ENCODE peak calls at places on chromosomes 2 and 18, in ten cellular contexts. A is naive thymus-derived CD4-positive, alpha-beta T cell; J is mesenchymal stem cell; U is IMR-90; K is foreskin keratinocyte; S is AG04450; P is cardiac muscle cell; T is aorta; D is fibroblast of lung; Q is hepatocyte. O is an unnamed sample.

GRCh38 chr18:63213331-63213900 is 106.2 kb downstream of the BCL2 start:
- DNase-seq in A (no peak), J (peak; percentile 13), U (no peak), K (no peak), S (no peak), P (peak; percentile 25), T (no peak), D (no peak), Q (no peak), O (no peak)

GRCh38 chr2:146123256-146123655 is 1603.3 kb upstream of the ZEB2 start:
- DNase-seq in A (no peak), J (no peak), U (no peak), K (no peak), S (no peak), P (no peak), T (no peak), D (peak; percentile 30), Q (no peak), O (no peak)

GRCh38 chr2:25521665-25522387 is 151.6 kb downstream of the DTNB start:
- DNase-seq in A (peak; percentile 71), J (peak; percentile 84), U (peak; percentile 81), K (peak; percentile 19), S (peak; percentile 48), P (peak; percentile 45), T (no peak), D (peak; percentile 62), Q (peak; percentile 83), O (no peak)

GRCh38 chr2:54432181-54433020 is 23.7 kb upstream of the SPTBN1 start:
- DNase-seq in A (no peak), J (no peak), U (no peak), K (no peak), S (no peak), P (no peak), T (no peak), D (no peak), Q (no peak), O (peak; percentile 48)

GRCh38 chr2:213284105-213285090 is at the start of gene SPAG16:
- DNase-seq in A (peak; percentile 96), J (peak; percentile 98), U (peak; percentile 97), K (peak; percentile 93), S (peak; percentile 96), P (peak; percentile 98), T (peak; percentile 99), D (peak; percentile 96), Q (peak; percentile 99), O (peak; percentile 98)

GRCh38 chr2:104755026-104755856 is 98.7 kb upstream of the POU3F3 start:
- DNase-seq in A (no peak), J (no peak), U (no peak), K (no peak), S (no peak), P (no peak), T (no peak), D (peak; percentile 34), Q (no peak), O (no peak)

GRCh38 chr2:19158899-19159298 is 199.5 kb downstream of the OSR1 start:
- DNase-seq in A (no peak), J (no peak), U (peak; percentile 30), K (no peak), S (no peak), P (no peak), T (no peak), D (peak; percentile 8), Q (no peak), O (peak; percentile 47)

GRCh38 chr18:10453261-10453884 is 1.1 kb upstream of the APCDD1 start:
- DNase-seq in A (no peak), J (no peak), U (no peak), K (no peak), S (no peak), P (no peak), T (no peak), D (no peak), Q (no peak), O (no peak)

GRCh38 chr2:202494300-202494699 is 118.2 kb downstream of the BMPR2 start:
- DNase-seq in A (no peak), J (peak; percentile 98), U (peak; percentile 96), K (no peak), S (peak; percentile 86), P (peak; percentile 36), T (no peak), D (peak; percentile 50), Q (peak; percentile 82), O (no peak)

GRCh38 chr2:41970898-41971660 is 76.7 kb upstream of the PKDCC start:
- DNase-seq in A (no peak), J (no peak), U (peak; percentile 12), K (no peak), S (no peak), P (no peak), T (no peak), D (peak; percentile 30), Q (no peak), O (no peak)

GRCh38 chr18:73615506-73615905 is 532.1 kb downstream of the FBXO15 start:
- DNase-seq in A (no peak), J (no peak), U (no peak), K (peak; percentile 90), S (no peak), P (no peak), T (no peak), D (peak; percentile 31), Q (no peak), O (no peak)

GRCh38 chr2:88764850-88765153 is 73.3 kb downstream of the RPIA start:
- DNase-seq in A (no peak), J (no peak), U (no peak), K (no peak), S (no peak), P (no peak), T (no peak), D (no peak), Q (no peak), O (no peak)

GRCh38 chr2:186641807-186642321 is 52.0 kb upstream of the FAM171B start:
- DNase-seq in A (peak; percentile 13), J (peak; percentile 76), U (peak; percentile 78), K (peak; percentile 54), S (peak; percentile 48), P (peak; percentile 66), T (no peak), D (peak; percentile 78), Q (peak; percentile 74), O (peak; percentile 32)

GRCh38 chr18:51279367-51279984 is 82.0 kb upstream of the MEX3C start:
- DNase-seq in A (no peak), J (no peak), U (no peak), K (no peak), S (no peak), P (no peak), T (no peak), D (no peak), Q (peak; percentile 44), O (no peak)

DNA sequence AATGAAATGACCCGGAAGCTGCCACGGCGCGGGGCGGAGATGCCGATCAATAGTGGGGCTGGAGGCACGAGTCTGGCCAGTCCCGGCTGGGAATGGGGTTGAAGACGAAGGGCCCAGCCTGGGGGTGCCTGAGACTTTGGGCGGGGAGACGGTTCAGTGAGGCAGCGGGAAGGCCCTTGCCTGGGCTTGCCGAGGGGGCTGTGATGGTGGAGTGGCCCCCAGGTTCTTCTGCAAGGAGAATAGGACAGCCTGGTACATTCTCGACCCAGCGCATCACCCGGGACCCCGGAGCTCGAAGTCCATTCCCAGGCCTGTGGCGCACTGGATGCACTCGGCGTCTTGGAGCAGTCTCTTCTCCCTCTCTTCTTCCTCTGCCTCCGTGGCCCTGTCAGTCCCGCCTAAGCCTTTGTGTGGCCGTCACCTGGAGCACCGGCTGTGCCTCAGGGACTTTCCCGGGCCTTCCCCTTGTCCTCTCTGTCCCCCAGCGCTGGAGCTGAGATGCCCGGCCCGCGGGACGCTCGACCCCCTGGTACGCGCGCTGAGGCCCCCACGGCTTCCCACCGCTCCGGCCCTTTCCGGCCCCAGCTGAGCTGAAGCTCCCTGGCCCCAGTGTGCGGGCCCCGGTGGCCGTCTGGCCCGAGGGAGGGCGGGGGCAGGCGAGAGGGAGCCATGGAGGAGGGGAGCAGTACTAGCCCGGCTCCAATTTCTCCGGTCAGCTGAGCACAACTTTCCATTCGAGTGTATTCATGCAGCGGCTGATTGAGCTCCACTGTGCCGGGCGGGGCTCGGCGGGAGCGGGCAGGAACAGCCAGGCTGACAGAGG is 8.0 kb downstream of the SIX3 start:
- DNase-seq in A (no peak), J (peak; percentile 30), U (peak; percentile 12), K (no peak), S (no peak), P (peak; percentile 82), T (no peak), D (peak; percentile 81), Q (no peak), O (peak; percentile 92)
- H3K27me3 ChIP-seq in A (peaks cover 9% of the 10 kb centered on the region), J (peaks cover 94% of the 10 kb centered on the region), U (peaks cover 93% of the 10 kb centered on the region), K (peaks cover 100% of the 10 kb centered on the region), S (peaks cover 95% of the 10 kb centered on the region), P (peaks cover 100% of the 10 kb centered on the region), T (no peaks in the 10 kb centered on the region), D (peaks cover 75% of the 10 kb centered on the region), Q (peaks cover 100% of the 10 kb centered on the region), O (no peaks in the 10 kb centered on the region)

DNA sequence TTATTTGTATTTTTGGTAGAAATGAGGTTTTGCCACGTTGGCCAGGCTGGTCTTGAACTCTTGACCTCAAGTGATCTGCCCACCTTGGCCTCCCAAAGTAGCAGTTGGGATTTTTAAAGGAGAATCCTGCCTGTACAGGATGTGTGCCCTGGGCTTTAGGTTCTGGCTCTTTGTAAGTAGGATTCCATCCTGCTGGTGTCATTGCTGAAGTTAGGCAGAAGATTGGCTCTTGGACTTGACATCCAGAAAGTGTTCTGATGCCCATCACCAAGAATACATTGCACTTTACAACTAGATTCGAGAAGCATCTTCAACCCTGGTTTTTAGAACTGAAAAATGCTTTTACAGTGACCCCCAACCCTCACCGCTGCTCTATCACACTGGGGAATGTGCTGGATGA is 4.4 kb upstream of the TWIST2 start:
- DNase-seq in A (no peak), J (no peak), U (no peak), K (no peak), S (no peak), P (no peak), T (no peak), D (no peak), Q (no peak), O (no peak)
- H3K27me3 ChIP-seq in A (no peaks in the 10 kb centered on the region), J (peaks cover 49% of the 10 kb centered on the region), U (peaks cover 6% of the 10 kb centered on the region), K (peaks cover 44% of the 10 kb centered on the region), S (peaks cover 2% of the 10 kb centered on the region), P (no peaks in the 10 kb centered on the region), T (no peaks in the 10 kb centered on the region), D (no peaks in the 10 kb centered on the region), Q (peaks cover 55% of the 10 kb centered on the region), O (peaks cover 90% of the 10 kb centered on the region)

GRCh38 chr2:30398084-30398483 is 49.0 kb upstream of the LCLAT1 start:
- DNase-seq in A (no peak), J (no peak), U (no peak), K (no peak), S (no peak), P (no peak), T (no peak), D (no peak), Q (no peak), O (no peak)
- H3K27me3 ChIP-seq in A (no peaks in the 10 kb centered on the region), J (peaks cover 8% of the 10 kb centered on the region), U (no peaks in the 10 kb centered on the region), K (peaks cover 8% of the 10 kb centered on the region), S (no peaks in the 10 kb centered on the region), P (no peaks in the 10 kb centered on the region), T (no peaks in the 10 kb centered on the region), D (peaks cover 2% of the 10 kb centered on the region), Q (no peaks in the 10 kb centered on the region), O (no peaks in the 10 kb centered on the region)

DNA sequence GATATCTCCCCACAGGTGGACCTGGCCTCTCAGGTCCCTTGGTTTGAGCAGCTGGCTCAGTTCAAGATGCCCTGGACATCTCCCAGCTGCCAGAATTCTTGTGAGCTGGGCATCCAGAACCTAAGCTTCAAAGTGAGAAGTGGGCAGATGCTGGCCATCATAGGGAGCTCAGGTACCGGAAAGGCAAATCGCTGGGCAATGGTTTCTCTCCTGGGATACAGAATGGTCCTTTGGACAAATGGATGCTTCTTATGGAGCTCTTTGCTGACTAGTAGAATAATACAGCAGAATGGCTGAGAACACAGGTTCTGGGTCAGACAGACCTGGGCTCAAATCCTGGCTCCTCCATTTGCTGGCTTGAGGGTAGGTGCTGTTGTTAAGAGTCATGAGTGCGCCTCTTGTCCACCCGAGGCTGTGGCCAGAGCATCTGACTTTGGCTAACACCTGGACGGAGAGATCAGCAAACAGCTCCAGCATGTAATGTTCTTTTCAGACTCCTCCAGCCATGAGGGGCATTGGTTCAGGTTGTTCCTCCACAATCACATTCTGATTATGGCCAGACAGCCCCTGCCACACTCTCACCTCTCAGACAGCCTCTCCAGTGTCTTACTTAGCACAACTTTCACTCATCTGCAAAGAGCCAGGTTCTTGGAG is 7.5 kb downstream of the ABCG8 start:
- DNase-seq in A (no peak), J (no peak), U (no peak), K (no peak), S (no peak), P (no peak), T (no peak), D (no peak), Q (no peak), O (no peak)
- H3K27me3 ChIP-seq in A (no peaks in the 10 kb centered on the region), J (peaks cover 19% of the 10 kb centered on the region), U (peaks cover 31% of the 10 kb centered on the region), K (peaks cover 20% of the 10 kb centered on the region), S (peaks cover 8% of the 10 kb centered on the region), P (no peaks in the 10 kb centered on the region), T (no peaks in the 10 kb centered on the region), D (peaks cover 26% of the 10 kb centered on the region), Q (no peaks in the 10 kb centered on the region), O (no peaks in the 10 kb centered on the region)